ENCODE peak calls at places on chromosomes 13 and 19, in seven cellular contexts. L, C, A, U, P, F and Y are unnamed samples.

GRCh38 chr13:24500977-24501376 is 11.6 kb downstream of the PARP4 start:
- DNase-seq in L (no peak), C (no peak), A (no peak), U (no peak), P (no peak), F (peak), Y (no peak)

GRCh38 chr13:50589139-50589538 is 254.4 kb downstream of the DLEU7 start:
- DNase-seq in L (no peak), C (no peak), A (no peak), U (no peak), P (peak), F (peak), Y (peak)

GRCh38 chr13:43939149-43939548 is 59.4 kb downstream of the LACC1 start:
- DNase-seq in L (no peak), C (no peak), A (no peak), U (no peak), P (no peak), F (no peak), Y (no peak)

GRCh38 chr19:574658-575526 is 2.5 kb downstream of the BSG start:
- DNase-seq in L (peak), C (peak), A (peak), U (no peak), P (peak), F (peak), Y (peak)

GRCh38 chr13:100363874-100364273 is 224.7 kb downstream of the GGACT start:
- DNase-seq in L (no peak), C (no peak), A (no peak), U (no peak), P (no peak), F (peak), Y (no peak)

GRCh38 chr19:4369109-4369887 is 25.9 kb downstream of the MPND start:
- DNase-seq in L (peak), C (peak), A (peak), U (no peak), P (no peak), F (no peak), Y (peak)

GRCh38 chr19:1650627-1651009 is 1.8 kb downstream of the TCF3 start:
- DNase-seq in L (no peak), C (no peak), A (no peak), U (peak), P (peak), F (no peak), Y (no peak)

GRCh38 chr13:91399189-91400093 is 1.0 kb downstream of the GPC5 start:
- DNase-seq in L (no peak), C (no peak), A (no peak), U (peak), P (no peak), F (no peak), Y (peak)

GRCh38 chr13:19181021-19181620 is 503 bp downstream of the TUBA3C start:
- DNase-seq in L (no peak), C (peak), A (no peak), U (no peak), P (no peak), F (no peak), Y (no peak)

GRCh38 chr19:58518261-58519086 is 1.1 kb downstream of the ZBTB45 start:
- DNase-seq in L (no peak), C (no peak), A (no peak), U (no peak), P (peak), F (no peak), Y (no peak)

GRCh38 chr13:110925023-110925608 is 10.2 kb upstream of the ANKRD10 start:
- DNase-seq in L (no peak), C (no peak), A (no peak), U (peak), P (peak), F (no peak), Y (no peak)

GRCh38 chr19:57560049-57560491 is 407 bp upstream of the ZNF550 start:
- DNase-seq in L (no peak), C (no peak), A (no peak), U (no peak), P (no peak), F (peak), Y (no peak)

GRCh38 chr13:112451512-112452379 is 75.6 kb downstream of the SPACA7 start:
- DNase-seq in L (no peak), C (peak), A (no peak), U (no peak), P (no peak), F (no peak), Y (no peak)

GRCh38 chr19:48372904-48373303 is 8.7 kb downstream of the SYNGR4 start:
- DNase-seq in L (no peak), C (no peak), A (peak), U (no peak), P (peak), F (no peak), Y (no peak)

GRCh38 chr19:15225797-15226196 is 6.5 kb downstream of the EPHX3 start:
- DNase-seq in L (no peak), C (no peak), A (no peak), U (no peak), P (no peak), F (no peak), Y (no peak)

GRCh38 chr13:58024103-58024502 is 392.6 kb downstream of the PCDH17 start:
- DNase-seq in L (no peak), C (no peak), A (no peak), U (no peak), P (no peak), F (no peak), Y (no peak)

GRCh38 chr13:51643114-51643881 is 59.0 kb downstream of the WDFY2 start:
- DNase-seq in L (no peak), C (no peak), A (no peak), U (no peak), P (peak), F (peak), Y (no peak)

GRCh38 chr19:7292950-7293794 is 1.0 kb downstream of the INSR start:
- DNase-seq in L (peak), C (peak), A (peak), U (peak), P (peak), F (no peak), Y (peak)

GRCh38 chr13:36769126-36769525 is 49.9 kb upstream of the RFXAP start:
- DNase-seq in L (no peak), C (no peak), A (no peak), U (no peak), P (peak), F (no peak), Y (no peak)

GRCh38 chr19:542173-542866 is 1.5 kb upstream of the GZMM start:
- DNase-seq in L (no peak), C (no peak), A (no peak), U (no peak), P (no peak), F (no peak), Y (no peak)

GRCh38 chr19:19944583-19944880 is 43.8 kb downstream of the ZNF93 start:
- DNase-seq in L (no peak), C (no peak), A (no peak), U (no peak), P (no peak), F (no peak), Y (no peak)

GRCh38 chr13:51444922-51445321 is 7.9 kb downstream of the INTS6 start:
- DNase-seq in L (no peak), C (no peak), A (no peak), U (no peak), P (peak), F (peak), Y (no peak)

GRCh38 chr13:94534171-94534570 is 54.7 kb upstream of the DCT start:
- DNase-seq in L (no peak), C (no peak), A (no peak), U (no peak), P (no peak), F (no peak), Y (no peak)

GRCh38 chr19:33845498-33845897 is 48.8 kb downstream of the KCTD15 start:
- DNase-seq in L (no peak), C (no peak), A (no peak), U (no peak), P (no peak), F (no peak), Y (no peak)

GRCh38 chr13:24307211-24308067 is 1.9 kb upstream of the C1QTNF9 start:
- DNase-seq in L (no peak), C (no peak), A (peak), U (no peak), P (no peak), F (no peak), Y (no peak)

GRCh38 chr19:1098177-1099051 is 3.2 kb upstream of the POLR2E start:
- DNase-seq in L (no peak), C (no peak), A (no peak), U (no peak), P (no peak), F (no peak), Y (no peak)

GRCh38 chr19:28234637-28235036 is 978.3 kb downstream of the UQCRFS1 start:
- DNase-seq in L (no peak), C (no peak), A (no peak), U (no peak), P (no peak), F (no peak), Y (no peak)

GRCh38 chr13:45393941-45394570 is 24.1 kb downstream of the SLC25A30 start:
- DNase-seq in L (peak), C (peak), A (peak), U (peak), P (peak), F (peak), Y (peak)

GRCh38 chr13:106523566-106523965 is 11.9 kb downstream of the EFNB2 start:
- DNase-seq in L (no peak), C (no peak), A (no peak), U (no peak), P (no peak), F (no peak), Y (no peak)

GRCh38 chr19:4374451-4375163 is 25.7 kb downstream of the SH3GL1 start:
- DNase-seq in L (no peak), C (no peak), A (peak), U (no peak), P (peak), F (peak), Y (no peak)

GRCh38 chr13:48773531-48774275 is 120.0 kb downstream of the CYSLTR2 start:
- DNase-seq in L (no peak), C (no peak), A (no peak), U (no peak), P (no peak), F (no peak), Y (no peak)

GRCh38 chr19:3243851-3244700 is 19.6 kb downstream of the CELF5 start:
- DNase-seq in L (no peak), C (no peak), A (peak), U (peak), P (peak), F (peak), Y (peak)

GRCh38 chr19:31500921-31501320 is 151.7 kb upstream of the TSHZ3 start:
- DNase-seq in L (no peak), C (no peak), A (no peak), U (no peak), P (no peak), F (no peak), Y (no peak)

DNA sequence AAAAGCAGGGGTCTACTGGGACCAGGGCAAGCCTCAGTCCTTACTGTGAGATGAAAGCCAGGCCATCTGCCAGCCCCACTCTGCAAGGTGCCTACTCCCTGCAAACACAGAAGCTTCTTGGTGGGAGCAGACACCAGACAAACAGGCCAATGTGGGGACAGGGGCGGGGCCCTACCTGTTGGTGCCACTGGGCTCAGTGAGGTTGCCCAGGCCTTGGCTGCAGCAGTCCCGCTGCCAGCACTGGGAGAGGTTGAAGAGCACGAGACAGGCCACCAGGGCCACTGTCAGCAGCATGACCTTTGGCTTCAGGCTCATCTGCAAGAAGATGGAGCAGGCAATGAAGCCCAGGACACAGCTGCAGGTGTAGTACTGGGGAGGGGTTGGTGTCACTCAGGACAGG is 72.5 kb downstream of the NBEA start:
- DNase-seq in L (no peak), C (no peak), A (no peak), U (peak), P (no peak), F (no peak), Y (no peak)
- TF ChIP-seq CTCF in L (no peak), C (no peak), A (no peak), U (no peak), P (no peak), F (no peak), Y (no peak)

GRCh38 chr13:26629260-26629659 is 71.8 kb downstream of the WASF3 start:
- DNase-seq in L (no peak), C (no peak), A (no peak), U (no peak), P (peak), F (no peak), Y (no peak)
- TF ChIP-seq CTCF in L (no peak), C (no peak), A (no peak), U (no peak), P (peak), F (peak), Y (no peak)

GRCh38 chr13:33544308-33544707 is 258.8 kb upstream of the STARD13 start:
- DNase-seq in L (no peak), C (no peak), A (no peak), U (no peak), P (no peak), F (no peak), Y (no peak)

GRCh38 chr13:33541962-33542308 is 256.4 kb upstream of the STARD13 start:
- DNase-seq in L (no peak), C (no peak), A (no peak), U (no peak), P (no peak), F (no peak), Y (no peak)

GRCh38 chr13:33542309-33543088 is 256.9 kb upstream of the STARD13 start:
- DNase-seq in L (peak), C (peak), A (peak), U (peak), P (peak), F (peak), Y (peak)

GRCh38 chr13:33543631-33544030 is 258.1 kb upstream of the STARD13 start:
- DNase-seq in L (no peak), C (no peak), A (no peak), U (no peak), P (peak), F (no peak), Y (no peak)

DNA sequence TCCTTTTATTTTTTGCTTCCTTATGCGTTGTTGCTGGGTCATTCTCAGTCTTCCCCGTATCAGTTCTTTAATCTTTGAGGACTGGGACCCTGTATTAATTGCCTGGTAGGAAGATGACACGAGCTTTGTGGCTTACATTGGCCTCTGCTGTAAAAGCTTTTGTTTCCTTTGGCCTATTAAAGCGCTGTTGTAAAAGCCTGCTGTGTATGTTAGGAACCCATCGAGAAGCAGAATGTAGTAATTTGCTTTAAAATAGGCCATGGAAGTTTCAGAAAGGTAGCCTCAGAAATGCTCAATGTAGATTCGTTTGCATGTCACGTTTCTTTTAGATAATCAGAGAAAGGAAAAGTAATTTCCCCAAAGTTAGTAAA is 257.5 kb upstream of the STARD13 start:
- DNase-seq in L (no peak), C (no peak), A (no peak), U (no peak), P (no peak), F (no peak), Y (no peak)
- TF ChIP-seq CTCF in L (no peak), C (no peak), A (no peak), U (no peak), P (no peak), F (no peak), Y (no peak)

GRCh38 chr19:49430678-49431329 is 5.6 kb downstream of the GFY start:
- DNase-seq in L (no peak), C (peak), A (no peak), U (no peak), P (peak), F (no peak), Y (peak)
- TF ChIP-seq CTCF in L (peak), C (no peak), A (no peak), U (peak), P (peak), F (peak), Y (peak)

DNA sequence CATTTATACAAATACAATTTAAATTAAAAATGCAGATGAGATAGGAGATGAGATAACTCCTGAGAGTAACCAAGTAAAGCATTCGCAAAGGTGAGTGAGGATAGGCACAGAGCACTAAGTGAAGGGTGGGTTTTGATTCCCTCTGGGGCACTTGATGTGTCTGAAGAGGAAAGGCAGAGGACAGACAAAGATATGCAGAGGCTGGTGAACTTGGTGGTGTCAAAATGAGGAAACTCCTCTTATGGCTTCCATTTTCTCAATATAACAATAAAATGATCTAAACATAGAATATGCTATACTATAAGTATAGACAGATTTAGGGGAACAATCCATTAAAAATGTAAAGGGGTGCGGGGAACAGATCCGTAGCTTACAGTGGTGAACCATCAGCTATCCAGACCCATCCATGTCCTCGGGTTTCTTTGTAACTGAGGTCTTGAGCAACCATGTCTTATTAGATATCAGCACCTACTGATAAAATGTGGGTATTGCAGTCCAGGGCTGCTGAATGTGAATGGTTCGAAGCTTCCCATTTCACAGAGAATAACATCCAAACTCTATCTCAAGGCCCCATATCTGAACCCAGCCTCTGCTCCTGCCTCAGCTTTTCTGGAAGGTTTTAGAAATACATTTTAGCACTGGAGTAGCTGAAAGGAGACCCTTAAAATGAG is 73.9 kb upstream of the SLC10A2 start:
- DNase-seq in L (peak), C (peak), A (no peak), U (peak), P (peak), F (no peak), Y (peak)
- TF ChIP-seq CTCF in L (peak), C (peak), A (peak), U (peak), P (peak), F (peak), Y (peak)

DNA sequence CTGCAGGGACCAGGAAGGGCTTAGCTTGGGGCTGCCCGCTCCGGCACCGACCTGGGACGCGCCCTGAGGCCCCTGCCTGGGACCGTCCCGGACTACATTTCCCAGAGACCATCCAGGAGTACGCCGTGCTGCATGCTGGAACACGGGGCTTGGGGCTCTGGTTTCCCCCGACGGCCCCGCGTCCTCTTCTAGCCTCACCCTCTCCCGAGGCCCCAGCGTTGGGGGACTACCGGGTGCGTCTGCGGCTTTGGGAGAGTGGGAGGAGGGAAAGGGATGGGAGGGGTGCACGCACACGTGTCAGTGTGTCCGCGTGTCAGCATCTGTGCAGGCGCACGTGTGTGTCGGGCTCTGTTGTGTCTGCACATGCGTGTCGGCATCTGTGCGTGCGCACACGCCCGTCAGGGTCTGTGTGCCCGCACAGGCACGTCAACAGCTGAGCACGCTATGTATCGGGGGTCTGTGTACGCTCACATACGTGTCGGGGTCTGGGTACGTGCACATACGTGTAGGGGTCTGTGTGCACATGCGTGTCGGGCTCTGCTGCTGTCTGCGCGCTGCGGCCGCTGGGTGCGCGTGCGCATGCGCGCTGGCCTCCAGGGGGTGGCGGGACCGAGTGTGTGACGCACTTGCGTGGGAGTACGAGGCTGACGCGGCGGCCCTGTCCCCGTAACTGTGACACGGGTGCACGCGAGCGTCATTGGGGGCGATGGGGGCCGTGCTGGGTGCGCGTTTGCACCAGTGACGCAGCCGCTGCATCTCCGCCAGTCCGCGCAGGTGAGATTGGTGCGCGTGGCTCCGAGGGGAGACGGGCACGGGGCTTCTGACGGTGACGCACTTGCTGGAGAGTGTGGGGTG is at the start of gene ZNF331:
- DNase-seq in L (peak), C (peak), A (peak), U (peak), P (peak), F (peak), Y (peak)
- TF ChIP-seq CTCF in L (peak), C (no peak), A (no peak), U (no peak), P (no peak), F (peak), Y (no peak)

DNA sequence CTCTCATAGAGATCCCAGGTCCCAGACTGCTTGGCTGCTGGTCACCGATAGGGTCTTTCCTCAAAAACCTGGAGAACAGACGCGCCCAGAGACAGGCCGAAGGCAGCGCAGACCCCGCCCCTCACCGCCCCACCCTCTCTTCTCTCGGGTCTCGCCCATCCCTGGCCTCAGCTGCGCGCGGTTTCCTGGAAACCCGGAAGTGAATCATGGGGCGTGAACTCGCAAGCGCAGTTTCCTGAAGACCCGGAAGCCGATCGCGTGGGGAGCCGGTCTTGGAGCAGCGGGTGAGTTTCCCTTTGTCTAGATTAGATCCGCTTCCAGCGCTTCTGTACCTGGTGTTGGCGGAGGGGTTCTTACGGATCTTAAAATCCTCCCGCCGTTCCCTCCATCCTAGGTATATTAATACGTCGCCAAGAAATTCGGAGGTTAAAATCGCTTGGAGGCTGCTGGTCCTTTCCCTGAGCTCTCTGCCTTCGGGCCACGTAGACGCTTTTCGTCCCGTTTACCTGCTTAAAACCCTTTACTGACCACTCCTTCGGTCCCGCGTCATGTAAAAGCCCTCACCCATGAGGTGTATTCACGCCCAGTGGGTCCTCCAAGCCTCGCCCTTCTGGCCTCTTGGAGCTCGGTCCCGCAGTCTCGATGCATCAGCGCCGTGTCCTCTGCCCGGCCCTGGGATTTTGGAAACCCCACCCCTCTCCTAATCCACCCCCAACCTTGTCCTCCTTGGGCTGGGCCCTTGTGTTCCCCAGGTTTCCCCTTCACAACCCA is at the start of gene ZNF578:
- DNase-seq in L (peak), C (peak), A (peak), U (peak), P (no peak), F (peak), Y (peak)
- TF ChIP-seq CTCF in L (no peak), C (no peak), A (no peak), U (no peak), P (no peak), F (no peak), Y (no peak)